ENCODE peak calls at places on chromosome 7, in nine cellular contexts. O is neural crest cell, S is upper lobe of right lung, N is fibroblast of the aortic adventitia, A is cardiac muscle cell, V is Panc1, I is AG04450, Z is GM06990, Y is type B pancreatic cell. U is an unnamed sample.

GRCh38 chr7:97145068-97145467 is 27.6 kb downstream of the SDHAF3 start:
- DNase-seq in O (no peak), V (peak; percentile 22), Z (no peak), S (no peak), I (no peak), N (peak; percentile 68), A (peak; percentile 58), Y (no peak), U (no peak)

GRCh38 chr7:44277851-44278250 is 47.5 kb downstream of the CAMK2B start:
- DNase-seq in I (no peak), Y (no peak), N (peak; percentile 33), V (no peak), A (peak; percentile 87), Z (no peak), S (peak; percentile 34), O (no peak), U (no peak)

GRCh38 chr7:32506266-32507054 is 11.2 kb downstream of the AVL9 start:
- DNase-seq in S (no peak), I (no peak), A (peak; percentile 86), O (no peak), V (peak; percentile 78), Y (no peak), N (peak; percentile 89), Z (no peak), U (no peak)

GRCh38 chr7:156036153-156036552 is 223.9 kb upstream of the SHH start:
- DNase-seq in S (no peak), I (no peak), A (no peak), O (no peak), N (no peak), Z (no peak), Y (no peak), V (no peak), U (no peak)

GRCh38 chr7:131108212-131108980 is 219.3 kb upstream of the MKLN1 start:
- DNase-seq in Z (peak; percentile 59), A (peak; percentile 53), I (no peak), V (no peak), S (no peak), O (no peak), N (peak; percentile 59), Y (no peak), U (no peak)

GRCh38 chr7:149297034-149297755 is 35.2 kb downstream of the ZNF783 start:
- DNase-seq in N (no peak), Z (no peak), I (no peak), V (no peak), Y (no peak), S (no peak), O (no peak), A (no peak), U (no peak)

GRCh38 chr7:158325530-158326381 is 261.9 kb downstream of the PTPRN2 start:
- DNase-seq in O (peak; percentile 87), Z (no peak), S (no peak), N (no peak), Y (peak; percentile 78), A (no peak), I (no peak), V (no peak), U (no peak)

GRCh38 chr7:138116156-138116555 is 39.9 kb downstream of the AKR1D1 start:
- DNase-seq in Y (no peak), I (no peak), A (peak; percentile 92), V (no peak), Z (no peak), N (peak; percentile 46), S (no peak), O (no peak), U (no peak)

GRCh38 chr7:94696981-94697670 is 41.2 kb upstream of the SGCE start:
- DNase-seq in O (no peak), Z (no peak), N (peak; percentile 97), S (no peak), V (peak; percentile 82), Y (no peak), A (peak; percentile 97), I (peak; percentile 87), U (no peak)

GRCh38 chr7:149202831-149203231 is 7.5 kb downstream of the ZNF282 start:
- DNase-seq in N (peak; percentile 38), Y (no peak), O (no peak), Z (no peak), V (no peak), I (no peak), A (peak; percentile 25), S (peak; percentile 61), U (no peak)

GRCh38 chr7:135467207-135467711 is 42.6 kb downstream of the CNOT4 start:
- DNase-seq in Y (no peak), S (no peak), O (no peak), I (no peak), N (no peak), A (no peak), V (no peak), Z (no peak), U (no peak)

GRCh38 chr7:148567524-148567923 is 23.0 kb upstream of the C7orf33 start:
- DNase-seq in Z (no peak), S (no peak), I (no peak), Y (no peak), V (no peak), A (no peak), N (no peak), O (no peak), U (no peak)

GRCh38 chr7:102468416-102469350 is 3.9 kb downstream of the LRWD1 start:
- DNase-seq in N (no peak), Y (peak; percentile 68), A (no peak), I (no peak), V (no peak), O (no peak), S (no peak), Z (peak; percentile 15), U (no peak)

GRCh38 chr7:102467581-102468415 is 3.0 kb downstream of the LRWD1 start:
- DNase-seq in Z (peak; percentile 11), S (no peak), A (no peak), O (no peak), N (no peak), V (no peak), Y (peak; percentile 65), I (no peak), U (no peak)

GRCh38 chr7:102463841-102464576 is 654 bp downstream of the ALKBH4 start:
- DNase-seq in Z (no peak), S (no peak), O (no peak), Y (no peak), I (no peak), V (no peak), A (peak; percentile 25), N (peak; percentile 16), U (no peak)

GRCh38 chr7:102466097-102466496 is 1.3 kb downstream of the LRWD1 start:
- DNase-seq in Z (no peak), A (no peak), O (no peak), S (no peak), N (no peak), V (no peak), Y (no peak), I (no peak), U (no peak)

DNA sequence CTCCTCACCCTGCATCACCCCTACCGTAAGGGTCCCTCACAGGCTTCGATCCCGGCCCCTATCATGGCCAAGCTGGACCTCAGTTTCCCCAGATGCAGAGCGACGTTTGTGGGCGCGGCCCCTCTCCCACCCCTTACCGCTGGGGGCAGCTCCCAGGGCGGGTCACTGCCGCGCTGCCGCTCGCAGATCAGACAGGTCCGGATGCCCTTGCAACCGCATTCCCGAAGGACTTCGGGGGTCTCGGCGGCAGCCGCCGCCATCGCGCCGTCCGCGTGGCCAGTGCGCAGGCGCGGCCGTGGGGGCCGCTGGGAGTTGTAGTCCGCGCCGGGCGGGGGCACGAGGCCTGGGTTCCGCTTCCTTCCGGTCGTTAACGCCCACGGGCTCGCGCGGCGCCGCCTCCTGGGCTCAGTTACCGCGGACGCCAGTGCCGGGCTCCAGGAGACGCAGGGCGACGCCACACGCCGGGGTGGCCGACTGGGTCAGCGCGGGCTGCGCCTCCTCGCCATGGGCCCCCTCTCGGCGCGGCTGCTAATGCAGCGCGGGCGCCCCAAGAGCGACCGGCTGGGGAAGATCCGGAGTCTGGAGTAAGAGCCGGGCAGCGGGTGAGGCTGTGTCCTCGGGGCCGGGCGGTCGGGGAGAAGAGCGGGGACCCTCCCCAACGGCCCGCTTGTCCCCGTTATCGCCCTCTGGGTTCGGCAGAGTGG is at the start of the genes ALKBH4 and LRWD1:
- DNase-seq in N (peak; percentile 87), Z (peak; percentile 98), V (no peak), I (peak; percentile 67), O (peak; percentile 90), Y (peak; percentile 95), A (peak; percentile 93), S (peak; percentile 98), U (peak; percentile 93)
- TF ChIP-seq CTCF in N (no peak), Z (no peak), V (no peak), I (no peak), O (peak; percentile 21), Y (peak; percentile 30), A (peak; percentile 14), S (peak; percentile 18), U (peak; percentile 19)

GRCh38 chr7:3359011-3359410 is 58.0 kb downstream of the SDK1 start:
- DNase-seq in I (no peak), V (no peak), N (no peak), A (no peak), O (no peak), S (no peak), Z (no peak), Y (no peak), U (no peak)
- TF ChIP-seq CTCF in I (no peak), V (no peak), N (no peak), A (no peak), O (no peak), S (no peak), Z (no peak), Y (no peak), U (no peak)

DNA sequence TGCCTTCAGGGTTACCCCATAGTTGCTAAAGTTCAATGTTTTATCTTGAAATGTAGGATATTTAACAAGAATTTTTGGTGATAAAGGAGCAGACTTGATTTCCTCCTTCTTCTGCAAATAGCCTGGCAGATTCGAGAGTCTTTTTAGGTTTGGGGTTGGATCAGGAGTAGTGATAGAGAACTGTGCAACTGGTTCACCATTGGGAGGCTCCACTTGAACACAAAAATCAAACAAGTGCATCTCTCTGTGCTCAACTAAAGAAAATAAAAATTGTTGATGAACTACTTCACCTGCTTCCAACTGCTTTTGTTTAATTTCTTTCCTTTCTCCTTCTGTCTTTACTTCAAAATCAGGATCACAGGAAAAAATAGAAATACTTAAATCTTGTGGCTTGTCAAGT is 58.5 kb downstream of the MACC1 start:
- DNase-seq in S (no peak), A (peak; percentile 66), Z (no peak), O (no peak), I (no peak), V (no peak), Y (no peak), N (peak; percentile 80), U (no peak)
- TF ChIP-seq CTCF in S (peak; percentile 33), A (peak; percentile 45), Z (peak; percentile 35), O (no peak), I (peak; percentile 35), V (no peak), Y (peak; percentile 27), N (peak; percentile 38), U (no peak)

GRCh38 chr7:108972009-108972408 is 402.3 kb downstream of the DNAJB9 start:
- DNase-seq in N (peak; percentile 6), Y (no peak), S (no peak), I (no peak), A (peak; percentile 0), O (no peak), Z (no peak), V (no peak), U (no peak)

DNA sequence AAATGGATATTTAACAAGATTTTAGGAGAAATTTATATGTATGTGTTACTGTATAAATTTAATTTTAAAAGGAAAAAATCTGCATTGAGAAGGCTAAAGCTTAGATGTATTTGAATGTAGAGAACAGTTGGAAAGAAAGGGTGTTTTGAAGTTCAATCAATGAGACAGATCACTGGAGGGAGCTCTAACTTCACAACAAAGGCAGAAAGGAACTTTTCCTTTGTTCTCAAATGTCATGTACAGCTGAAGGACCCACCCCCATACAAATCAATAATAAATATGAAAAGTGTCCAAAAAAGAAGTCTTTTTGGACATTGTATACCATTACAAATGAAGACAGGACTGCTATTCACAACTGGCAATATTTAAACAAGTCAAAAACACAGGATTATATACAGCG is 403.4 kb downstream of the DNAJB9 start:
- DNase-seq in V (no peak), Z (no peak), I (no peak), S (no peak), A (peak; percentile 1), N (no peak), Y (no peak), O (no peak), U (peak; percentile 11)
- TF ChIP-seq CTCF in V (no peak), Z (no peak), I (no peak), S (no peak), A (no peak), N (no peak), Y (peak; percentile 67), O (peak; percentile 71), U (no peak)

U was measured in endothelial cell.